ENCODE peak calls at places on chromosomes 11 and 22, in six cellular contexts. One of them, this sample, is unnamed.

GRCh38 chr11:86116386-86116726 is 47.5 kb upstream of the PICALM start:
- DNase-seq in astrocyte of the spinal cord: peak
- DNase-seq in DND-41: no peak
- DNase-seq in MM.1S: peak
- DNase-seq in WERI-Rb-1: no peak
- DNase-seq in cardiac fibroblast: peak
- DNase-seq in this sample: peak

GRCh38 chr11:103488021-103488420 is 378.8 kb downstream of the DYNC2H1 start:
- DNase-seq in astrocyte of the spinal cord: peak
- DNase-seq in DND-41: no peak
- DNase-seq in MM.1S: peak
- DNase-seq in WERI-Rb-1: no peak
- DNase-seq in cardiac fibroblast: peak
- DNase-seq in this sample: peak

GRCh38 chr11:17700991-17701390 is 18.4 kb upstream of the MYOD1 start:
- DNase-seq in astrocyte of the spinal cord: no peak
- DNase-seq in DND-41: no peak
- DNase-seq in MM.1S: no peak
- DNase-seq in WERI-Rb-1: no peak
- DNase-seq in cardiac fibroblast: no peak
- DNase-seq in this sample: no peak

GRCh38 chr11:106644824-106645223 is 373.5 kb downstream of the GUCY1A2 start:
- DNase-seq in astrocyte of the spinal cord: peak
- DNase-seq in DND-41: no peak
- DNase-seq in MM.1S: peak
- DNase-seq in WERI-Rb-1: no peak
- DNase-seq in cardiac fibroblast: peak
- DNase-seq in this sample: no peak

GRCh38 chr11:129265125-129265788 is 73.1 kb upstream of the ARHGAP32 start:
- DNase-seq in astrocyte of the spinal cord: no peak
- DNase-seq in DND-41: no peak
- DNase-seq in MM.1S: no peak
- DNase-seq in WERI-Rb-1: no peak
- DNase-seq in cardiac fibroblast: no peak
- DNase-seq in this sample: no peak

GRCh38 chr11:34643846-34644245 is 23.0 kb downstream of the EHF start:
- DNase-seq in astrocyte of the spinal cord: no peak
- DNase-seq in DND-41: no peak
- DNase-seq in MM.1S: no peak
- DNase-seq in WERI-Rb-1: no peak
- DNase-seq in cardiac fibroblast: no peak
- DNase-seq in this sample: no peak

GRCh38 chr11:121717296-121717695 is 264.5 kb upstream of the SORL1-AS1 start:
- DNase-seq in astrocyte of the spinal cord: no peak
- DNase-seq in DND-41: no peak
- DNase-seq in MM.1S: no peak
- DNase-seq in WERI-Rb-1: no peak
- DNase-seq in cardiac fibroblast: no peak
- DNase-seq in this sample: no peak

GRCh38 chr11:119084663-119085522 is at the start of gene HMBS:
- DNase-seq in astrocyte of the spinal cord: peak
- DNase-seq in DND-41: peak
- DNase-seq in MM.1S: peak
- DNase-seq in WERI-Rb-1: peak
- DNase-seq in cardiac fibroblast: peak
- DNase-seq in this sample: peak

GRCh38 chr11:106603971-106604370 is 414.3 kb downstream of the GUCY1A2 start:
- DNase-seq in astrocyte of the spinal cord: no peak
- DNase-seq in DND-41: no peak
- DNase-seq in MM.1S: no peak
- DNase-seq in WERI-Rb-1: no peak
- DNase-seq in cardiac fibroblast: no peak
- DNase-seq in this sample: no peak

GRCh38 chr11:71130106-71130505 is 122.3 kb downstream of the SHANK2 start:
- DNase-seq in astrocyte of the spinal cord: no peak
- DNase-seq in DND-41: no peak
- DNase-seq in MM.1S: no peak
- DNase-seq in WERI-Rb-1: no peak
- DNase-seq in cardiac fibroblast: no peak
- DNase-seq in this sample: no peak

GRCh38 chr11:58629857-58630256 is 7.4 kb downstream of the CNTF start:
- DNase-seq in astrocyte of the spinal cord: peak
- DNase-seq in DND-41: peak
- DNase-seq in MM.1S: peak
- DNase-seq in WERI-Rb-1: no peak
- DNase-seq in cardiac fibroblast: peak
- DNase-seq in this sample: peak

GRCh38 chr22:39117585-39118191 is 20.6 kb downstream of the APOBEC3H start:
- DNase-seq in astrocyte of the spinal cord: peak
- DNase-seq in DND-41: peak
- DNase-seq in MM.1S: peak
- DNase-seq in WERI-Rb-1: peak
- DNase-seq in cardiac fibroblast: peak
- DNase-seq in this sample: peak

GRCh38 chr11:96098511-96099241 is 174.8 kb upstream of the MTMR2 start:
- DNase-seq in astrocyte of the spinal cord: peak
- DNase-seq in DND-41: no peak
- DNase-seq in MM.1S: no peak
- DNase-seq in WERI-Rb-1: no peak
- DNase-seq in cardiac fibroblast: peak
- DNase-seq in this sample: no peak

GRCh38 chr11:134488512-134488911 is 76.5 kb upstream of the B3GAT1 start:
- DNase-seq in astrocyte of the spinal cord: no peak
- DNase-seq in DND-41: no peak
- DNase-seq in MM.1S: no peak
- DNase-seq in WERI-Rb-1: no peak
- DNase-seq in cardiac fibroblast: no peak
- DNase-seq in this sample: no peak

GRCh38 chr11:119091083-119091650 is 6.5 kb downstream of the HMBS start:
- DNase-seq in astrocyte of the spinal cord: no peak
- DNase-seq in DND-41: peak
- DNase-seq in MM.1S: no peak
- DNase-seq in WERI-Rb-1: peak
- DNase-seq in cardiac fibroblast: no peak
- DNase-seq in this sample: no peak

GRCh38 chr11:44324787-44325525 is 15.0 kb upstream of the ALX4 start:
- DNase-seq in astrocyte of the spinal cord: no peak
- DNase-seq in DND-41: no peak
- DNase-seq in MM.1S: no peak
- DNase-seq in WERI-Rb-1: no peak
- DNase-seq in cardiac fibroblast: no peak
- DNase-seq in this sample: no peak

GRCh38 chr11:73759520-73760065 is 1.3 kb downstream of the RAB6A start:
- DNase-seq in astrocyte of the spinal cord: peak
- DNase-seq in DND-41: no peak
- DNase-seq in MM.1S: no peak
- DNase-seq in WERI-Rb-1: no peak
- DNase-seq in cardiac fibroblast: peak
- DNase-seq in this sample: peak

GRCh38 chr11:118212131-118212725 is 12.6 kb downstream of the JAML start:
- DNase-seq in astrocyte of the spinal cord: no peak
- DNase-seq in DND-41: no peak
- DNase-seq in MM.1S: no peak
- DNase-seq in WERI-Rb-1: no peak
- DNase-seq in cardiac fibroblast: no peak
- DNase-seq in this sample: no peak

GRCh38 chr22:24727218-24727851 is 47.2 kb downstream of the PIWIL3 start:
- DNase-seq in astrocyte of the spinal cord: peak
- DNase-seq in DND-41: peak
- DNase-seq in MM.1S: no peak
- DNase-seq in WERI-Rb-1: no peak
- DNase-seq in cardiac fibroblast: peak
- DNase-seq in this sample: no peak

GRCh38 chr11:101944896-101945295 is 28.6 kb upstream of the ANGPTL5 start:
- DNase-seq in astrocyte of the spinal cord: no peak
- DNase-seq in DND-41: no peak
- DNase-seq in MM.1S: no peak
- DNase-seq in WERI-Rb-1: no peak
- DNase-seq in cardiac fibroblast: no peak
- DNase-seq in this sample: no peak

GRCh38 chr11:2748061-2748813 is 48.4 kb upstream of the KCNQ1OT1 start:
- DNase-seq in astrocyte of the spinal cord: no peak
- DNase-seq in DND-41: no peak
- DNase-seq in MM.1S: no peak
- DNase-seq in WERI-Rb-1: peak
- DNase-seq in cardiac fibroblast: no peak
- DNase-seq in this sample: no peak

GRCh38 chr11:64063741-64064140 is 28.0 kb downstream of the FLRT1 start:
- DNase-seq in astrocyte of the spinal cord: no peak
- DNase-seq in DND-41: no peak
- DNase-seq in MM.1S: no peak
- DNase-seq in WERI-Rb-1: no peak
- DNase-seq in cardiac fibroblast: no peak
- DNase-seq in this sample: no peak

GRCh38 chr11:131094828-131095227 is 178.5 kb upstream of the SNX19 start:
- DNase-seq in astrocyte of the spinal cord: no peak
- DNase-seq in DND-41: no peak
- DNase-seq in MM.1S: no peak
- DNase-seq in WERI-Rb-1: no peak
- DNase-seq in cardiac fibroblast: no peak
- DNase-seq in this sample: no peak

DNA sequence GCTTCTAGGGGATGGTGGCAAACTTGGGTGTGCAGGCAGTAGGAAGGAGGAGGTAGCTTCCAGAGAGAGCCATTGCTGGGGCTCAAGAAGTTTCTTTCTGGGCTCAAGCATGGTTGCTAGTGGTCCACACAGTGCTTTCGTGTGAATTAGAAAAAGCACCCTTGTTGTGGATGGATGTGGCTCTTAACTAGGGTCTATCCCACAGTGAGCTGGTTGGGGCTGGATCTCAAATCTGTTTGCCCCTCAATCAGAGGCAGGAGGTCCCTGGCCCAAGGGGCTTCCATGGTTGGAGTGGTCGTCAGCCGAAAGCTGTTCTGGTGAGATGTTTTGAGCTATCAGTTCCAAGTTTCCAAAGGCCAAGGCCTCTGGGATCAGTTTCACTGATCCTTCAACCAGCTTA is 35.0 kb downstream of the ZBTB16 start:
- DNase-seq in astrocyte of the spinal cord: no peak
- DNase-seq in DND-41: no peak
- DNase-seq in MM.1S: no peak
- DNase-seq in WERI-Rb-1: no peak
- DNase-seq in cardiac fibroblast: no peak
- DNase-seq in this sample: no peak
- H3K4me3 ChIP-seq in astrocyte of the spinal cord: no peak
- H3K4me3 ChIP-seq in DND-41: no peak
- H3K4me3 ChIP-seq in MM.1S: no peak
- H3K4me3 ChIP-seq in WERI-Rb-1: no peak
- H3K4me3 ChIP-seq in cardiac fibroblast: no peak
- H3K4me3 ChIP-seq in this sample: no peak

GRCh38 chr22:34861787-34862186 is 204.2 kb upstream of the ISX start:
- DNase-seq in astrocyte of the spinal cord: no peak
- DNase-seq in DND-41: no peak
- DNase-seq in MM.1S: no peak
- DNase-seq in WERI-Rb-1: no peak
- DNase-seq in cardiac fibroblast: no peak
- DNase-seq in this sample: peak

GRCh38 chr22:34866501-34867171 is 199.3 kb upstream of the ISX start:
- DNase-seq in astrocyte of the spinal cord: peak
- DNase-seq in DND-41: no peak
- DNase-seq in MM.1S: no peak
- DNase-seq in WERI-Rb-1: no peak
- DNase-seq in cardiac fibroblast: peak
- DNase-seq in this sample: no peak

DNA sequence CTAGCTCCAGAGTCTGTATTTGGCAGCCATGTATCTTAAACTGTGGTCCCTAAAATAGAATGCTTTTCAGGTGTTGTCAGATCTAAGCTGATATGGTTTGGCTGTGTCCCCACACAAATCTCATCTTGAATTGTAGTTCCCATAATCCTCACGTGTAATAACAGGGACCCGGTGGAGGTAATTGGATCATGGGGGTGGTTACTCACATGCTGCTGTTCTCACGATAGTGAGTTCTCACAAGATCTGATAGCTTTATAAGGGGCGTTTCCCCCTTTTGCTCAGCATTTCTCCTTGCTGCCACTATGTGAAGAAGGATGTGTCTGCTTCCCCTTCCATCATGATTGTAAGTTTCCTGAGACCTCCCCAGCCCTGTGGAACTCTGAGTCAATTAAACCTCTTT is 199.9 kb upstream of the ISX start:
- DNase-seq in astrocyte of the spinal cord: no peak
- DNase-seq in DND-41: no peak
- DNase-seq in MM.1S: no peak
- DNase-seq in WERI-Rb-1: no peak
- DNase-seq in cardiac fibroblast: no peak
- DNase-seq in this sample: no peak
- TF ChIP-seq CTCF in astrocyte of the spinal cord: no peak
- TF ChIP-seq CTCF in DND-41: no peak
- TF ChIP-seq CTCF in MM.1S: no peak
- TF ChIP-seq CTCF in WERI-Rb-1: no peak
- TF ChIP-seq CTCF in cardiac fibroblast: no peak
- TF ChIP-seq CTCF in this sample: no peak

GRCh38 chr11:67282876-67283371 is 6.2 kb upstream of the ANKRD13D start:
- DNase-seq in astrocyte of the spinal cord: no peak
- DNase-seq in DND-41: no peak
- DNase-seq in MM.1S: no peak
- DNase-seq in WERI-Rb-1: no peak
- DNase-seq in cardiac fibroblast: no peak
- DNase-seq in this sample: no peak

GRCh38 chr11:67281552-67282150 is 7.5 kb upstream of the ANKRD13D start:
- DNase-seq in astrocyte of the spinal cord: no peak
- DNase-seq in DND-41: no peak
- DNase-seq in MM.1S: no peak
- DNase-seq in WERI-Rb-1: no peak
- DNase-seq in cardiac fibroblast: no peak
- DNase-seq in this sample: no peak

GRCh38 chr11:67284811-67285540 is 4.1 kb upstream of the ANKRD13D start:
- DNase-seq in astrocyte of the spinal cord: no peak
- DNase-seq in DND-41: no peak
- DNase-seq in MM.1S: no peak
- DNase-seq in WERI-Rb-1: no peak
- DNase-seq in cardiac fibroblast: no peak
- DNase-seq in this sample: no peak

GRCh38 chr11:67282155-67282875 is 6.8 kb upstream of the ANKRD13D start:
- DNase-seq in astrocyte of the spinal cord: no peak
- DNase-seq in DND-41: no peak
- DNase-seq in MM.1S: no peak
- DNase-seq in WERI-Rb-1: no peak
- DNase-seq in cardiac fibroblast: no peak
- DNase-seq in this sample: no peak

DNA sequence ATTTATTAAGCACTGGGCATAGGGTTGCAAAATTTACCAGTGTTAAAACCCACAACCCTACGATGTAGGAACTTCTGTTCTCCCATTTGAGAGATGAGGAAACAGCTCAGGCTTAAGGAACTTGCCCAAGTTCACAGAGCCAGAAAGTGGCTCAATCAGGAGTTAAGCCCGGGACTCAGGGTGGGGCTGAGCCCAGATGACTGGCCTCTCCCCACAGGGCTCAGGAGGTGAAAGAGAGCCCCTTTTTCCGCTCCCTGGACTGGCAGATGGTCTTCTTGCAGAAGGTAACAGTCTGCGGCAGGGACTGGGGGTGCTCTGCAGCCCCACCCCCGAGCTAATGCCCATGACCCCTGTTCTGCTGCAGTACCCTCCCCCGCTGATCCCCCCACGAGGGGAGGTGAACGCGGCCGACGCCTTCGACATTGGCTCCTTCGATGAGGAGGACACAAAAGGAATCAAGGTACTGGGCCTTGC is 5.6 kb upstream of the ANKRD13D start:
- DNase-seq in astrocyte of the spinal cord: no peak
- DNase-seq in DND-41: no peak
- DNase-seq in MM.1S: no peak
- DNase-seq in WERI-Rb-1: no peak
- DNase-seq in cardiac fibroblast: no peak
- DNase-seq in this sample: no peak
- H3K4me3 ChIP-seq in astrocyte of the spinal cord: no peak
- H3K4me3 ChIP-seq in DND-41: no peak
- H3K4me3 ChIP-seq in MM.1S: no peak
- H3K4me3 ChIP-seq in WERI-Rb-1: no peak
- H3K4me3 ChIP-seq in cardiac fibroblast: no peak
- H3K4me3 ChIP-seq in this sample: no peak

GRCh38 chr11:811446-812245 is 1.9 kb downstream of the RPLP2 start:
- DNase-seq in astrocyte of the spinal cord: no peak
- DNase-seq in DND-41: no peak
- DNase-seq in MM.1S: no peak
- DNase-seq in WERI-Rb-1: no peak
- DNase-seq in cardiac fibroblast: no peak
- DNase-seq in this sample: no peak
- TF ChIP-seq CTCF in astrocyte of the spinal cord: peak
- TF ChIP-seq CTCF in DND-41: no peak
- TF ChIP-seq CTCF in MM.1S: no peak
- TF ChIP-seq CTCF in WERI-Rb-1: no peak
- TF ChIP-seq CTCF in cardiac fibroblast: no peak
- TF ChIP-seq CTCF in this sample: no peak

This sample was measured in GM12865.